ENCODE peak calls at places on chromosomes 3 and 15, in four cellular contexts. D, G, U and R are unnamed samples.

GRCh38 chr3:39327746-39328349 is 1.7 kb upstream of the CCR8 start:
- DNase-seq in D (no peak), G (no peak), U (no peak), R (no peak)

GRCh38 chr3:149967067-149967685 is 3.5 kb downstream of the PFN2 start:
- DNase-seq in D (no peak), G (no peak), U (no peak), R (peak; percentile 32)

GRCh38 chr15:43881944-43882343 is 55.1 kb downstream of the WDR76 start:
- DNase-seq in D (no peak), G (no peak), U (no peak), R (no peak)

GRCh38 chr15:68277131-68277604 is 377 bp upstream of the FEM1B start:
- DNase-seq in D (no peak), G (peak; percentile 30), U (no peak), R (peak; percentile 48)

GRCh38 chr15:52567886-52568568 is 803 bp downstream of the ARPP19 start:
- DNase-seq in D (peak; percentile 61), G (no peak), U (no peak), R (no peak)

GRCh38 chr3:131033480-131034080 is 6.9 kb downstream of the NEK11 start:
- DNase-seq in D (no peak), G (no peak), U (no peak), R (no peak)

GRCh38 chr3:178353292-178353814 is 182.9 kb upstream of the KCNMB2 start:
- DNase-seq in D (no peak), G (no peak), U (peak; percentile 9), R (no peak)

GRCh38 chr3:173395073-173395411 is 2.5 kb upstream of the NLGN1 start:
- DNase-seq in D (no peak), G (no peak), U (no peak), R (no peak)

GRCh38 chr3:29936766-29937165 is 655.9 kb downstream of the RBMS3 start:
- DNase-seq in D (no peak), G (no peak), U (no peak), R (no peak)

GRCh38 chr3:185823280-185824044 is 1.4 kb downstream of the IGF2BP2 start:
- DNase-seq in D (peak; percentile 57), G (peak; percentile 1), U (no peak), R (no peak)

GRCh38 chr3:195131149-195131548 is 139.8 kb downstream of the XXYLT1 start:
- DNase-seq in D (no peak), G (no peak), U (no peak), R (no peak)

GRCh38 chr3:41464401-41464800 is 265.1 kb downstream of the CTNNB1 start:
- DNase-seq in D (no peak), G (no peak), U (no peak), R (no peak)

GRCh38 chr3:185420762-185421161 is 57.8 kb downstream of the MAP3K13 start:
- DNase-seq in D (no peak), G (no peak), U (peak; percentile 8), R (no peak)

GRCh38 chr15:98609144-98609852 is 39.0 kb upstream of the IGF1R start:
- DNase-seq in D (no peak), G (no peak), U (no peak), R (peak; percentile 74)

GRCh38 chr3:152155246-152155645 is 113.5 kb upstream of the MBNL1 start:
- DNase-seq in D (no peak), G (no peak), U (no peak), R (no peak)

GRCh38 chr3:170410428-170411029 is 8.1 kb upstream of the CLDN11 start:
- DNase-seq in D (no peak), G (no peak), U (no peak), R (peak; percentile 31)

GRCh38 chr3:12707425-12707824 is 43.5 kb upstream of the RAF1 start:
- DNase-seq in D (no peak), G (peak; percentile 29), U (no peak), R (no peak)

GRCh38 chr3:116188231-116188785 is 257.0 kb downstream of the LSAMP start:
- DNase-seq in D (no peak), G (no peak), U (peak; percentile 21), R (no peak)

GRCh38 chr3:31275038-31275562 is 257.6 kb upstream of the STT3B start:
- DNase-seq in D (no peak), G (no peak), U (peak; percentile 45), R (peak; percentile 31)

GRCh38 chr15:68384451-68385239 is 47.3 kb downstream of the ITGA11 start:
- DNase-seq in D (no peak), G (no peak), U (peak; percentile 78), R (peak; percentile 81)

GRCh38 chr3:62211675-62212429 is 161.5 kb downstream of the FEZF2 start:
- DNase-seq in D (no peak), G (no peak), U (no peak), R (no peak)

GRCh38 chr15:39787479-39787878 is 4.8 kb upstream of the FSIP1 start:
- DNase-seq in D (no peak), G (no peak), U (no peak), R (no peak)

GRCh38 chr3:123818921-123819429 is 65.2 kb downstream of the MYLK start:
- DNase-seq in D (no peak), G (no peak), U (no peak), R (no peak)

GRCh38 chr3:33915796-33916589 is 117.6 kb downstream of the PDCD6IP start:
- DNase-seq in D (no peak), G (no peak), U (no peak), R (no peak)

GRCh38 chr3:47404955-47405790 is 24.4 kb downstream of the PTPN23 start:
- DNase-seq in D (no peak), G (no peak), U (no peak), R (no peak)

GRCh38 chr3:128549283-128550112 is 56.5 kb upstream of the GATA2 start:
- DNase-seq in D (peak; percentile 79), G (no peak), U (peak; percentile 64), R (peak; percentile 87)

GRCh38 chr3:136698361-136698760 is 53.8 kb downstream of the STAG1 start:
- DNase-seq in D (no peak), G (no peak), U (no peak), R (no peak)

GRCh38 chr3:100097919-100098896 is 16.1 kb downstream of the FILIP1L start:
- DNase-seq in D (no peak), G (no peak), U (no peak), R (no peak)

GRCh38 chr3:119681279-119681678 is 4.1 kb upstream of the COX17 start:
- DNase-seq in D (no peak), G (no peak), U (no peak), R (peak; percentile 36)

GRCh38 chr15:91956026-91956723 is 102.7 kb downstream of the SLCO3A1 start:
- DNase-seq in D (no peak), G (no peak), U (no peak), R (no peak)

GRCh38 chr3:196127308-196128040 is 45.6 kb upstream of the TFRC start:
- DNase-seq in D (peak; percentile 26), G (no peak), U (no peak), R (no peak)

GRCh38 chr3:183586477-183586876 is 31.0 kb upstream of the KLHL6 start:
- DNase-seq in D (no peak), G (no peak), U (no peak), R (no peak)

GRCh38 chr15:68623301-68623892 is 44.6 kb downstream of the CORO2B start:
- DNase-seq in D (peak; percentile 72), G (no peak), U (no peak), R (no peak)

GRCh38 chr3:138271189-138271794 is 58.4 kb downstream of the NME9 start:
- DNase-seq in D (no peak), G (no peak), U (no peak), R (no peak)

GRCh38 chr3:47578119-47578630 is 490 bp downstream of the CSPG5 start:
- DNase-seq in D (peak; percentile 67), G (no peak), U (no peak), R (peak; percentile 73)